ENCODE peak calls at places on chromosomes 4 and X, in four cellular contexts. Q is putamen, J is endothelial cell, X is gastrocnemius medialis. M is an unnamed sample.

GRCh38 chr4:145694929-145695328 is 15.0 kb downstream of the C4orf51 start:
- DNase-seq in X (no peak), Q (no peak), J (no peak), M (no peak)

GRCh38 chrX:123256378-123256777 is 72.3 kb downstream of the GRIA3 start:
- DNase-seq in X (no peak), J (no peak), Q (no peak), M (no peak)

GRCh38 chrX:53714580-53715335 is 28.2 kb upstream of the HUWE1 start:
- DNase-seq in X (no peak), J (no peak), Q (no peak), M (no peak)

GRCh38 chr4:111839186-111839585 is 306.1 kb upstream of the FAM241A start:
- DNase-seq in X (no peak), Q (peak), J (no peak), M (no peak)

GRCh38 chr4:5685296-5685695 is 23.1 kb downstream of the EVC2 start:
- DNase-seq in Q (no peak), X (no peak), J (no peak), M (no peak)

GRCh38 chr4:39941682-39942217 is 36.0 kb downstream of the PDS5A start:
- DNase-seq in X (no peak), J (no peak), Q (no peak), M (no peak)

GRCh38 chr4:65834707-65835106 is 164.4 kb upstream of the EPHA5 start:
- DNase-seq in J (no peak), Q (no peak), X (no peak), M (no peak)

GRCh38 chrX:137432609-137433008 is 133.3 kb upstream of the ZIC3 start:
- DNase-seq in Q (no peak), J (peak), X (no peak), M (no peak)

GRCh38 chrX:154530286-154530685 is 14.3 kb upstream of the FAM3A start:
- DNase-seq in J (no peak), X (no peak), Q (no peak), M (no peak)